ENCODE peak calls at places on chromosome 22, in eight cellular contexts. One of them, this sample, is unnamed.

GRCh38 chr22:30704978-30705377 is 10.3 kb downstream of the OSBP2 start:
- DNase-seq in H1: no peak
- DNase-seq in HepG2: no peak
- DNase-seq in HCT116: no peak
- DNase-seq in A549: no peak
- DNase-seq in K562: no peak
- DNase-seq in GM12878: no peak
- DNase-seq in IMR-90: no peak
- DNase-seq in this sample: no peak

GRCh38 chr22:19115628-19116027 is 6.6 kb downstream of the DGCR2 start:
- DNase-seq in H1: no peak
- DNase-seq in HCT116: no peak
- DNase-seq in K562: no peak
- DNase-seq in A549: no peak
- DNase-seq in GM12878: no peak
- DNase-seq in HepG2: no peak
- DNase-seq in IMR-90: no peak
- DNase-seq in this sample: no peak

GRCh38 chr22:37303821-37304274 is 21.5 kb downstream of the CYTH4 start:
- DNase-seq in HCT116: peak
- DNase-seq in HepG2: peak
- DNase-seq in H1: no peak
- DNase-seq in GM12878: no peak
- DNase-seq in A549: peak
- DNase-seq in IMR-90: peak
- DNase-seq in K562: peak
- DNase-seq in this sample: no peak

GRCh38 chr22:24008381-24009226 is 2.5 kb upstream of the CABIN1 start:
- DNase-seq in K562: no peak
- DNase-seq in IMR-90: no peak
- DNase-seq in A549: no peak
- DNase-seq in H1: no peak
- DNase-seq in GM12878: no peak
- DNase-seq in HepG2: peak
- DNase-seq in HCT116: no peak
- DNase-seq in this sample: no peak

GRCh38 chr22:43186272-43187170 is at the start of gene TTLL12:
- DNase-seq in K562: peak
- DNase-seq in IMR-90: peak
- DNase-seq in H1: no peak
- DNase-seq in HepG2: no peak
- DNase-seq in A549: peak
- DNase-seq in HCT116: no peak
- DNase-seq in GM12878: no peak
- DNase-seq in this sample: peak

GRCh38 chr22:34973016-34973415 is 92.9 kb upstream of the ISX start:
- DNase-seq in K562: no peak
- DNase-seq in HCT116: no peak
- DNase-seq in A549: no peak
- DNase-seq in GM12878: no peak
- DNase-seq in IMR-90: no peak
- DNase-seq in HepG2: no peak
- DNase-seq in H1: no peak
- DNase-seq in this sample: no peak

GRCh38 chr22:23754220-23754919 is at the start of gene VPREB3:
- DNase-seq in HepG2: no peak
- DNase-seq in A549: no peak
- DNase-seq in GM12878: no peak
- DNase-seq in K562: no peak
- DNase-seq in H1: peak
- DNase-seq in HCT116: no peak
- DNase-seq in IMR-90: no peak
- DNase-seq in this sample: no peak

GRCh38 chr22:39349506-39349966 is 255 bp upstream of the SYNGR1 start:
- DNase-seq in H1: peak
- DNase-seq in A549: no peak
- DNase-seq in GM12878: no peak
- DNase-seq in HepG2: no peak
- DNase-seq in HCT116: no peak
- DNase-seq in IMR-90: no peak
- DNase-seq in K562: peak
- DNase-seq in this sample: peak

GRCh38 chr22:38868886-38869381 is 3.1 kb downstream of the CBX6 start:
- DNase-seq in GM12878: no peak
- DNase-seq in HepG2: peak
- DNase-seq in IMR-90: peak
- DNase-seq in A549: peak
- DNase-seq in H1: peak
- DNase-seq in K562: peak
- DNase-seq in HCT116: peak
- DNase-seq in this sample: peak

GRCh38 chr22:37101311-37102063 is 8.0 kb downstream of the TMPRSS6 start:
- DNase-seq in IMR-90: no peak
- DNase-seq in HCT116: no peak
- DNase-seq in A549: no peak
- DNase-seq in HepG2: no peak
- DNase-seq in GM12878: no peak
- DNase-seq in K562: no peak
- DNase-seq in H1: no peak
- DNase-seq in this sample: no peak

GRCh38 chr22:19873138-19873959 is 18.7 kb upstream of the GNB1L start:
- DNase-seq in IMR-90: no peak
- DNase-seq in H1: no peak
- DNase-seq in GM12878: no peak
- DNase-seq in K562: no peak
- DNase-seq in A549: no peak
- DNase-seq in HCT116: no peak
- DNase-seq in HepG2: no peak
- DNase-seq in this sample: peak

GRCh38 chr22:37940698-37941376 is 12.6 kb downstream of the C22orf23 start:
- DNase-seq in IMR-90: no peak
- DNase-seq in A549: no peak
- DNase-seq in HCT116: no peak
- DNase-seq in GM12878: no peak
- DNase-seq in H1: no peak
- DNase-seq in HepG2: no peak
- DNase-seq in K562: no peak
- DNase-seq in this sample: no peak

GRCh38 chr22:19879248-19879575 is 24.5 kb upstream of the GNB1L start:
- DNase-seq in K562: no peak
- DNase-seq in HepG2: no peak
- DNase-seq in A549: no peak
- DNase-seq in IMR-90: no peak
- DNase-seq in H1: peak
- DNase-seq in GM12878: no peak
- DNase-seq in HCT116: no peak
- DNase-seq in this sample: peak

GRCh38 chr22:49734882-49735281 is 92.8 kb downstream of the BRD1 start:
- DNase-seq in GM12878: no peak
- DNase-seq in HCT116: no peak
- DNase-seq in A549: no peak
- DNase-seq in H1: no peak
- DNase-seq in HepG2: no peak
- DNase-seq in IMR-90: no peak
- DNase-seq in K562: no peak
- DNase-seq in this sample: peak

GRCh38 chr22:23110190-23110921 is 31.4 kb downstream of the RSPH14 start:
- DNase-seq in IMR-90: no peak
- DNase-seq in HepG2: no peak
- DNase-seq in A549: no peak
- DNase-seq in HCT116: no peak
- DNase-seq in H1: no peak
- DNase-seq in GM12878: no peak
- DNase-seq in K562: peak
- DNase-seq in this sample: peak

GRCh38 chr22:50141891-50142363 is 28.6 kb upstream of the PANX2 start:
- DNase-seq in A549: no peak
- DNase-seq in IMR-90: peak
- DNase-seq in GM12878: no peak
- DNase-seq in HepG2: no peak
- DNase-seq in K562: no peak
- DNase-seq in H1: peak
- DNase-seq in HCT116: no peak
- DNase-seq in this sample: peak

GRCh38 chr22:11360632-11361031 is 4167.4 kb upstream of the OR11H1 start:
- DNase-seq in IMR-90: no peak
- DNase-seq in H1: no peak
- DNase-seq in K562: peak
- DNase-seq in HepG2: no peak
- DNase-seq in HCT116: no peak
- DNase-seq in A549: no peak
- DNase-seq in GM12878: no peak
- DNase-seq in this sample: no peak

GRCh38 chr22:43183496-43184263 is 3.3 kb downstream of the TTLL12 start:
- DNase-seq in IMR-90: peak
- DNase-seq in HCT116: no peak
- DNase-seq in K562: peak
- DNase-seq in GM12878: no peak
- DNase-seq in H1: no peak
- DNase-seq in A549: no peak
- DNase-seq in HepG2: peak
- DNase-seq in this sample: no peak

GRCh38 chr22:29443452-29443851 is 5.1 kb downstream of the RFPL1 start:
- DNase-seq in K562: no peak
- DNase-seq in GM12878: no peak
- DNase-seq in HCT116: no peak
- DNase-seq in HepG2: no peak
- DNase-seq in A549: no peak
- DNase-seq in H1: no peak
- DNase-seq in IMR-90: no peak
- DNase-seq in this sample: no peak

GRCh38 chr22:28594784-28595324 is 84.8 kb downstream of the TTC28 start:
- DNase-seq in GM12878: no peak
- DNase-seq in H1: no peak
- DNase-seq in HCT116: peak
- DNase-seq in IMR-90: peak
- DNase-seq in HepG2: peak
- DNase-seq in K562: peak
- DNase-seq in A549: peak
- DNase-seq in this sample: peak

GRCh38 chr22:30253205-30253852 is 6.8 kb upstream of the LIF start:
- DNase-seq in H1: no peak
- DNase-seq in A549: peak
- DNase-seq in HCT116: no peak
- DNase-seq in IMR-90: peak
- DNase-seq in GM12878: no peak
- DNase-seq in HepG2: no peak
- DNase-seq in K562: no peak
- DNase-seq in this sample: peak

GRCh38 chr22:21693333-21693998 is 27.7 kb downstream of the PPIL2 start:
- DNase-seq in H1: no peak
- DNase-seq in K562: no peak
- DNase-seq in HCT116: no peak
- DNase-seq in GM12878: no peak
- DNase-seq in A549: no peak
- DNase-seq in IMR-90: no peak
- DNase-seq in HepG2: no peak
- DNase-seq in this sample: no peak
- TF ChIP-seq RAD21 in H1: no peak
- TF ChIP-seq RAD21 in K562: no peak
- TF ChIP-seq RAD21 in HCT116: no peak
- TF ChIP-seq RAD21 in GM12878: no peak
- TF ChIP-seq RAD21 in A549: no peak
- TF ChIP-seq RAD21 in IMR-90: no peak
- TF ChIP-seq RAD21 in HepG2: no peak
- TF ChIP-seq RAD21 in this sample: no peak

GRCh38 chr22:40953446-40953845 is 2.3 kb downstream of the RBX1 start:
- DNase-seq in HCT116: no peak
- DNase-seq in IMR-90: no peak
- DNase-seq in H1: no peak
- DNase-seq in GM12878: no peak
- DNase-seq in K562: no peak
- DNase-seq in A549: no peak
- DNase-seq in HepG2: no peak
- DNase-seq in this sample: no peak
- TF ChIP-seq RAD21 in HCT116: no peak
- TF ChIP-seq RAD21 in IMR-90: no peak
- TF ChIP-seq RAD21 in H1: no peak
- TF ChIP-seq RAD21 in GM12878: no peak
- TF ChIP-seq RAD21 in K562: no peak
- TF ChIP-seq RAD21 in A549: no peak
- TF ChIP-seq RAD21 in HepG2: no peak
- TF ChIP-seq RAD21 in this sample: no peak

GRCh38 chr22:44353063-44353440 is 40.3 kb upstream of the SHISAL1 start:
- DNase-seq in GM12878: no peak
- DNase-seq in HepG2: no peak
- DNase-seq in H1: no peak
- DNase-seq in HCT116: no peak
- DNase-seq in K562: no peak
- DNase-seq in A549: no peak
- DNase-seq in IMR-90: no peak
- DNase-seq in this sample: no peak

GRCh38 chr22:44357962-44358553 is 45.3 kb upstream of the SHISAL1 start:
- DNase-seq in H1: no peak
- DNase-seq in GM12878: no peak
- DNase-seq in IMR-90: peak
- DNase-seq in HepG2: no peak
- DNase-seq in HCT116: no peak
- DNase-seq in A549: no peak
- DNase-seq in K562: no peak
- DNase-seq in this sample: no peak

GRCh38 chr22:44357296-44357961 is 44.7 kb upstream of the SHISAL1 start:
- DNase-seq in K562: no peak
- DNase-seq in HCT116: no peak
- DNase-seq in H1: no peak
- DNase-seq in IMR-90: no peak
- DNase-seq in GM12878: no peak
- DNase-seq in HepG2: no peak
- DNase-seq in A549: no peak
- DNase-seq in this sample: no peak

GRCh38 chr22:44354288-44354687 is 41.5 kb upstream of the SHISAL1 start:
- DNase-seq in IMR-90: no peak
- DNase-seq in A549: no peak
- DNase-seq in GM12878: no peak
- DNase-seq in HepG2: no peak
- DNase-seq in HCT116: no peak
- DNase-seq in H1: no peak
- DNase-seq in K562: no peak
- DNase-seq in this sample: no peak

DNA sequence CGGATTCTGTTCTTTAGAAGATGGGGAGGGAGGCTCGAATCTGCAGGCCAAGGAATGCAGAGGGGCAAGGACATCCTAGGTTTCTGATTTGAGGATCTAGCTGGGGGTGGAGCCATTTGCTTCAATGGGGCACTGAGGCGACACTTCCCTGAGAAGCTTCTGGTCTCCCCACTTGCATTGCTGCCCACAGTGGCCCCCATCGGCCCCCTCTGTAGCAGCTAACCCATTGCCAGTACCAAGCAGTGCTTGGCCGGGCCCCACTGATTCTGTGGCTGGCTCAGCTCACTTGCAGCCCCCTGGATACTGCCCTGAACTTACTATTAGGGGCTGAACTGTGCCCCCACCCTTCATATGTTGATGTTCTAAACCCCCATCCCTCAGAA is 42.9 kb upstream of the SHISAL1 start:
- DNase-seq in H1: no peak
- DNase-seq in GM12878: no peak
- DNase-seq in IMR-90: no peak
- DNase-seq in A549: no peak
- DNase-seq in K562: no peak
- DNase-seq in HCT116: no peak
- DNase-seq in HepG2: no peak
- DNase-seq in this sample: no peak
- TF ChIP-seq RAD21 in H1: no peak
- TF ChIP-seq RAD21 in GM12878: no peak
- TF ChIP-seq RAD21 in IMR-90: no peak
- TF ChIP-seq RAD21 in A549: no peak
- TF ChIP-seq RAD21 in K562: no peak
- TF ChIP-seq RAD21 in HCT116: no peak
- TF ChIP-seq RAD21 in HepG2: no peak
- TF ChIP-seq RAD21 in this sample: no peak

GRCh38 chr22:17120711-17121234 is 387 bp downstream of the TMEM121B start:
- DNase-seq in A549: no peak
- DNase-seq in H1: peak
- DNase-seq in K562: peak
- DNase-seq in HCT116: no peak
- DNase-seq in GM12878: no peak
- DNase-seq in IMR-90: no peak
- DNase-seq in HepG2: no peak
- DNase-seq in this sample: no peak
- TF ChIP-seq RAD21 in A549: no peak
- TF ChIP-seq RAD21 in H1: no peak
- TF ChIP-seq RAD21 in K562: no peak
- TF ChIP-seq RAD21 in HCT116: no peak
- TF ChIP-seq RAD21 in GM12878: no peak
- TF ChIP-seq RAD21 in IMR-90: no peak
- TF ChIP-seq RAD21 in HepG2: no peak
- TF ChIP-seq RAD21 in this sample: no peak